ENCODE peak calls at places on chromosome 5, in nine cellular contexts. C is fibroblast of mammary gland; Q is HEK293T; I is COR-L47; O is posterior vena cava; M is NCI-H460; D is stimulated activated CD4-positive, alpha-beta T cell treated with anti-CD3 and anti-CD28 coated beads, Interleukin-4, amount 100 ng/mL, for 24 hours; H is hypothalamus; J is uterus. X is an unnamed sample.
A peak's percentile ranks its signal among the peaks of the same experiment; 100 is the strongest.

GRCh38 chr5:79235222-79235577 is 731 bp upstream of the JMY start:
- DNase-seq in C (peak; percentile 55), Q (no peak), I (no peak), O (no peak), M (peak; percentile 78), D (no peak), H (no peak), J (no peak), X (peak; percentile 13)

GRCh38 chr5:169335806-169336205 is 34.9 kb upstream of the SLIT3 start:
- DNase-seq in C (no peak), Q (no peak), I (no peak), O (no peak), M (no peak), D (no peak), H (no peak), J (no peak), X (no peak)

GRCh38 chr5:150278916-150279315 is 10.7 kb downstream of the CAMK2A start:
- DNase-seq in C (peak; percentile 82), Q (no peak), I (no peak), O (no peak), M (no peak), D (no peak), H (no peak), J (no peak), X (no peak)

GRCh38 chr5:124670672-124671592 is 75.5 kb downstream of the ZNF608 start:
- DNase-seq in C (no peak), Q (peak; percentile 46), I (peak; percentile 83), O (no peak), M (no peak), D (no peak), H (no peak), J (no peak), X (no peak)

GRCh38 chr5:45639038-45639437 is 57.1 kb downstream of the HCN1 start:
- DNase-seq in C (peak; percentile 0), Q (no peak), I (no peak), O (no peak), M (no peak), D (no peak), H (no peak), J (no peak), X (no peak)

GRCh38 chr5:146249801-146250200 is 46.4 kb downstream of the RBM27 start:
- DNase-seq in C (no peak), Q (no peak), I (no peak), O (no peak), M (no peak), D (no peak), H (no peak), J (no peak), X (no peak)

GRCh38 chr5:125703616-125704015 is 719.6 kb upstream of the GRAMD2B start:
- DNase-seq in C (no peak), Q (no peak), I (no peak), O (no peak), M (no peak), D (no peak), H (no peak), J (no peak), X (no peak)

GRCh38 chr5:107670927-107671741 is at the start of gene EFNA5:
- DNase-seq in C (peak; percentile 48), Q (no peak), I (peak; percentile 62), O (peak; percentile 81), M (no peak), D (no peak), H (peak; percentile 34), J (peak; percentile 19), X (peak; percentile 8)

GRCh38 chr5:160605266-160605665 is 183.6 kb downstream of the PTTG1 start:
- DNase-seq in C (no peak), Q (no peak), I (no peak), O (no peak), M (no peak), D (no peak), H (no peak), J (no peak), X (no peak)

GRCh38 chr5:51386916-51387853 is 3.9 kb downstream of the ISL1 start:
- DNase-seq in C (no peak), Q (no peak), I (peak; percentile 52), O (peak; percentile 75), M (no peak), D (no peak), H (no peak), J (no peak), X (no peak)